ENCODE peak calls at places on chromosome 19, in nine cellular contexts. I is germinal center; V is stimulated activated CD8-positive, alpha-beta memory T cell treated with anti-CD3 and anti-CD28 coated beads, Interleukin-4, amount 100 ng/mL, for 1 hour; D is EL; E is fibroblast of the aortic adventitia; B is dorsolateral prefrontal cortex; P is EH; L is astrocyte; H is progenitor cell of endocrine pancreas. Y is an unnamed sample.
A peak's percentile ranks its signal among the peaks of the same experiment; 100 is the strongest.

GRCh38 chr19:18194554-18195238 is 1.7 kb downstream of the MPV17L2 start:
- DNase-seq in I (peak; percentile 63), E (peak; percentile 82), P (peak; percentile 50), V (no peak), B (no peak), H (no peak), D (peak; percentile 36), L (peak; percentile 51), Y (no peak)

GRCh38 chr19:38063921-38064320 is 156.9 kb downstream of the SIPA1L3 start:
- DNase-seq in H (no peak), I (no peak), B (no peak), V (no peak), L (no peak), D (no peak), E (no peak), P (no peak), Y (no peak)

GRCh38 chr19:41595258-41595889 is 19.4 kb downstream of the CEACAM21 start:
- DNase-seq in B (no peak), H (no peak), I (peak; percentile 61), P (peak; percentile 85), D (peak; percentile 79), L (peak; percentile 54), E (peak; percentile 76), V (peak; percentile 41), Y (peak; percentile 24)

GRCh38 chr19:8238251-8238650 is 29.1 kb downstream of the CERS4 start:
- DNase-seq in P (no peak), D (no peak), V (no peak), I (no peak), H (no peak), E (peak; percentile 19), B (no peak), L (no peak), Y (no peak)

GRCh38 chr19:29668746-29669609 is 3.7 kb downstream of the PLEKHF1 start:
- DNase-seq in D (no peak), P (no peak), B (no peak), V (no peak), E (no peak), L (no peak), H (no peak), I (no peak), Y (no peak)

GRCh38 chr19:28313633-28314032 is 899.3 kb downstream of the UQCRFS1 start:
- DNase-seq in V (no peak), P (peak; percentile 39), D (peak; percentile 34), E (peak; percentile 92), H (no peak), I (no peak), B (no peak), L (peak; percentile 99), Y (no peak)

GRCh38 chr19:33268162-33268991 is 34.0 kb downstream of the CEBPA start:
- DNase-seq in L (no peak), I (no peak), P (no peak), V (no peak), D (no peak), B (no peak), E (no peak), H (no peak), Y (no peak)

GRCh38 chr19:54172764-54173699 is at the start of gene TMC4:
- DNase-seq in B (no peak), I (peak; percentile 54), H (peak; percentile 77), P (peak; percentile 48), D (peak; percentile 53), L (no peak), E (peak; percentile 42), V (no peak), Y (no peak)

GRCh38 chr19:48925240-48925843 is 8.2 kb upstream of the DHDH start:
- DNase-seq in L (peak; percentile 88), D (peak; percentile 91), E (peak; percentile 68), P (peak; percentile 92), H (no peak), B (no peak), V (no peak), I (no peak), Y (no peak)

GRCh38 chr19:14112809-14113385 is 4.7 kb downstream of the PRKACA start:
- DNase-seq in E (peak; percentile 36), V (no peak), H (no peak), L (no peak), P (peak; percentile 52), B (no peak), I (no peak), D (no peak), Y (no peak)

GRCh38 chr19:51721905-51722304 is 1.9 kb downstream of the HAS1 start:
- DNase-seq in I (no peak), H (no peak), V (no peak), E (no peak), P (no peak), D (no peak), B (no peak), L (no peak), Y (no peak)

GRCh38 chr19:46480409-46480808 is 9.0 kb upstream of the PNMA8A start:
- DNase-seq in L (peak; percentile 73), H (no peak), P (peak; percentile 63), I (no peak), E (peak; percentile 78), V (no peak), B (no peak), D (peak; percentile 18), Y (no peak)

GRCh38 chr19:7224205-7224833 is 69.9 kb downstream of the INSR start:
- DNase-seq in I (no peak), L (peak; percentile 23), V (no peak), P (no peak), D (no peak), E (peak; percentile 77), H (no peak), B (peak; percentile 42), Y (peak; percentile 63)

GRCh38 chr19:2561895-2562294 is 86.0 kb downstream of the GADD45B start:
- DNase-seq in P (no peak), H (no peak), V (peak; percentile 37), B (no peak), E (no peak), D (no peak), I (peak; percentile 53), L (no peak), Y (no peak)

GRCh38 chr19:38650180-38650775 is 2.8 kb downstream of the ACTN4 start:
- DNase-seq in L (no peak), E (no peak), I (no peak), P (no peak), D (peak; percentile 37), V (no peak), H (no peak), B (no peak), Y (no peak)